ENCODE peak calls at places on chromosomes 13 and 19, in seven cellular contexts. V is AG04450, M is upper lobe of right lung, I is adrenal gland, P is endothelial cell, J is mammary epithelial cell, L is D721Med. G is an unnamed sample.
A peak's percentile ranks its signal among the peaks of the same experiment; 100 is the strongest.

GRCh38 chr13:40371531-40372125 is 294.8 kb downstream of the FOXO1 start:
- DNase-seq in V (no peak), M (no peak), I (no peak), P (no peak), J (no peak), L (no peak), G (no peak)

GRCh38 chr13:27288397-27288796 is 17.8 kb downstream of the RASL11A start:
- DNase-seq in V (no peak), M (no peak), I (no peak), P (no peak), J (no peak), L (no peak), G (no peak)

GRCh38 chr19:17398902-17399527 is 5.0 kb upstream of the CCDC194 start:
- DNase-seq in V (no peak), M (no peak), I (no peak), P (no peak), J (no peak), L (no peak), G (no peak)

GRCh38 chr19:56837492-56837891 is 3.0 kb downstream of the PEG3 start:
- DNase-seq in V (no peak), M (peak; percentile 82), I (peak; percentile 89), P (no peak), J (peak; percentile 1), L (no peak), G (peak; percentile 80)

GRCh38 chr19:39843919-39844793 is 2.0 kb downstream of the FBL start:
- DNase-seq in V (peak; percentile 15), M (no peak), I (peak; percentile 37), P (peak; percentile 36), J (peak; percentile 25), L (no peak), G (no peak)

GRCh38 chr19:18776288-18776594 is 14.9 kb downstream of the COMP start:
- DNase-seq in V (no peak), M (no peak), I (no peak), P (no peak), J (no peak), L (no peak), G (no peak)

GRCh38 chr19:1651061-1651547 is 1.3 kb downstream of the TCF3 start:
- DNase-seq in V (no peak), M (no peak), I (no peak), P (peak; percentile 42), J (no peak), L (no peak), G (peak; percentile 57)

GRCh38 chr19:49534632-49535385 is 7.0 kb downstream of the RCN3 start:
- DNase-seq in V (no peak), M (no peak), I (no peak), P (no peak), J (no peak), L (no peak), G (no peak)

GRCh38 chr19:22144394-22144793 is 52.4 kb downstream of the ZNF676 start:
- DNase-seq in V (no peak), M (no peak), I (no peak), P (no peak), J (peak; percentile 2), L (no peak), G (no peak)

GRCh38 chr19:17389288-17389687 is 4.7 kb downstream of the CCDC194 start:
- DNase-seq in V (no peak), M (no peak), I (no peak), P (no peak), J (no peak), L (no peak), G (no peak)

GRCh38 chr13:79392882-79393563 is 13.0 kb downstream of the RBM26 start:
- DNase-seq in V (no peak), M (no peak), I (no peak), P (no peak), J (peak; percentile 91), L (no peak), G (no peak)

GRCh38 chr13:73288596-73288995 is 229.8 kb downstream of the KLF5 start:
- DNase-seq in V (no peak), M (no peak), I (no peak), P (no peak), J (no peak), L (no peak), G (no peak)

GRCh38 chr19:30678168-30678567 is 306.0 kb downstream of the ZNF536 start:
- DNase-seq in V (no peak), M (no peak), I (no peak), P (no peak), J (no peak), L (no peak), G (no peak)

GRCh38 chr19:45865269-45865948 is 1.3 kb downstream of the FOXA3 start:
- DNase-seq in V (no peak), M (no peak), I (no peak), P (no peak), J (no peak), L (no peak), G (no peak)

GRCh38 chr13:40388617-40389016 is 277.8 kb downstream of the FOXO1 start:
- DNase-seq in V (no peak), M (no peak), I (peak; percentile 33), P (no peak), J (no peak), L (no peak), G (no peak)

GRCh38 chr19:10654610-10655456 is 687 bp downstream of the ILF3 start:
- DNase-seq in V (no peak), M (peak; percentile 80), I (peak; percentile 64), P (peak; percentile 55), J (no peak), L (no peak), G (peak; percentile 81)

GRCh38 chr13:36353001-36353400 is 6.8 kb upstream of the SPART start:
- DNase-seq in V (no peak), M (no peak), I (no peak), P (no peak), J (no peak), L (no peak), G (no peak)

GRCh38 chr13:44013666-44014291 is 134.1 kb downstream of the LACC1 start:
- DNase-seq in V (peak; percentile 18), M (no peak), I (no peak), P (no peak), J (peak; percentile 40), L (no peak), G (no peak)

GRCh38 chr13:99916366-99917103 is 55.0 kb downstream of the ZIC5 start:
- DNase-seq in V (peak; percentile 33), M (no peak), I (peak; percentile 27), P (peak; percentile 38), J (peak; percentile 66), L (peak; percentile 80), G (no peak)
- TF ChIP-seq CTCF in V (peak; percentile 98), M (peak; percentile 90), I (peak; percentile 98), P (peak; percentile 76), J (peak; percentile 98), L (peak; percentile 96), G (peak; percentile 80)

GRCh38 chr13:77233159-77233558 is 93.7 kb downstream of the MYCBP2 start:
- DNase-seq in V (no peak), M (no peak), I (no peak), P (no peak), J (no peak), L (no peak), G (no peak)

GRCh38 chr13:77230560-77230959 is 96.3 kb downstream of the MYCBP2 start:
- DNase-seq in V (no peak), M (no peak), I (no peak), P (no peak), J (no peak), L (no peak), G (no peak)

GRCh38 chr13:77239312-77239711 is 87.6 kb downstream of the MYCBP2 start:
- DNase-seq in V (no peak), M (no peak), I (no peak), P (no peak), J (no peak), L (no peak), G (no peak)

GRCh38 chr13:77235456-77236022 is 91.4 kb downstream of the MYCBP2 start:
- DNase-seq in V (no peak), M (no peak), I (no peak), P (no peak), J (no peak), L (no peak), G (no peak)
- TF ChIP-seq CTCF in V (no peak), M (no peak), I (no peak), P (no peak), J (no peak), L (no peak), G (no peak)

GRCh38 chr13:50991624-50992610 is 82.3 kb downstream of the RNASEH2B start:
- DNase-seq in V (no peak), M (no peak), I (no peak), P (no peak), J (no peak), L (no peak), G (no peak)

GRCh38 chr13:50990540-50991506 is 81.2 kb downstream of the RNASEH2B start:
- DNase-seq in V (peak; percentile 52), M (no peak), I (peak; percentile 39), P (no peak), J (no peak), L (no peak), G (peak; percentile 67)

GRCh38 chr13:50993371-50993770 is 83.8 kb downstream of the RNASEH2B start:
- DNase-seq in V (no peak), M (no peak), I (no peak), P (no peak), J (no peak), L (no peak), G (no peak)

GRCh38 chr13:50990050-50990449 is 80.5 kb downstream of the RNASEH2B start:
- DNase-seq in V (no peak), M (no peak), I (no peak), P (no peak), J (no peak), L (no peak), G (no peak)

DNA sequence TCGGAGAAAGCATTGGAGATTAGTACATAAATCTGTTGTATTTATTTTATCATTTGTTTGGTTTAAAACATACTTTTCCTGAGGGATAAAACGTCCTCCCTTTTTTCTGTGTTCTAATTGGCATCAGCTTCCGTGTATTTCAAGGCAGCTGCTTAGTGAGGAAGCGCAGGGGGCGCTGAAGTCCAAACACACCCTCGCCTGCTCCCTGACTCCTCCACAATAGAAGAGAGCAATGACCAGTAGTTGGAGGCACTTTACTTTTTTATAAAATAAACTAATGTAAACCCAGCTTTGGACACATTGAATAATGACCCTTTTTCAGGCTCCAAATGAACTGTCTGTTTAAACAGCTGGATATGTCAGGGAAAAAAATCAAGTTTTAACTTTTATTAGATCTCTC is 79.9 kb downstream of the RNASEH2B start:
- DNase-seq in V (no peak), M (no peak), I (no peak), P (no peak), J (no peak), L (no peak), G (no peak)
- TF ChIP-seq CTCF in V (peak; percentile 44), M (peak; percentile 41), I (no peak), P (no peak), J (no peak), L (no peak), G (no peak)

GRCh38 chr13:49792550-49793324 is at the start of gene KPNA3:
- DNase-seq in V (peak; percentile 93), M (peak; percentile 98), I (peak; percentile 96), P (peak; percentile 91), J (peak; percentile 95), L (peak; percentile 65), G (peak; percentile 95)

GRCh38 chr13:49791753-49792549 is 531 bp downstream of the KPNA3 start:
- DNase-seq in V (no peak), M (peak; percentile 82), I (peak; percentile 63), P (peak; percentile 54), J (peak; percentile 46), L (no peak), G (peak; percentile 72)

GRCh38 chr13:49786609-49787008 is 5.9 kb downstream of the KPNA3 start:
- DNase-seq in V (no peak), M (no peak), I (no peak), P (no peak), J (no peak), L (no peak), G (no peak)

GRCh38 chr13:49789961-49790360 is 2.5 kb downstream of the KPNA3 start:
- DNase-seq in V (no peak), M (no peak), I (no peak), P (no peak), J (no peak), L (no peak), G (no peak)

GRCh38 chr13:49791214-49791752 is 1.2 kb downstream of the KPNA3 start:
- DNase-seq in V (no peak), M (no peak), I (no peak), P (peak; percentile 4), J (peak; percentile 32), L (no peak), G (no peak)
- TF ChIP-seq CTCF in V (no peak), M (peak; percentile 8), I (no peak), P (no peak), J (no peak), L (peak; percentile 57), G (no peak)